ENCODE peak calls at places on chromosomes 7 and 10, in five cellular contexts. J, S, Z, A and R are unnamed samples.

GRCh38 chr7:43296306-43296705 is 183.9 kb downstream of the HECW1 start:
- DNase-seq in J (no peak), S (no peak), Z (no peak), A (no peak), R (no peak)

GRCh38 chr7:5278781-5279180 is 4.0 kb upstream of the SLC29A4 start:
- DNase-seq in J (no peak), S (no peak), Z (no peak), A (no peak), R (no peak)

GRCh38 chr7:96212474-96212873 is 109.4 kb downstream of the SLC25A13 start:
- DNase-seq in J (no peak), S (no peak), Z (no peak), A (no peak), R (no peak)

GRCh38 chr10:86359111-86359510 is 7.5 kb downstream of the GRID1 start:
- DNase-seq in J (no peak), S (no peak), Z (no peak), A (no peak), R (no peak)

GRCh38 chr7:41599760-41600159 is 103.1 kb downstream of the INHBA start:
- DNase-seq in J (no peak), S (no peak), Z (no peak), A (no peak), R (no peak)

GRCh38 chr7:17696422-17696821 is 243.9 kb downstream of the SNX13 start:
- DNase-seq in J (peak), S (no peak), Z (no peak), A (no peak), R (no peak)

GRCh38 chr7:29109815-29110385 is 36.4 kb downstream of the CPVL start:
- DNase-seq in J (no peak), S (no peak), Z (no peak), A (no peak), R (no peak)

GRCh38 chr7:3431306-3431705 is 130.3 kb downstream of the SDK1 start:
- DNase-seq in J (peak), S (no peak), Z (no peak), A (no peak), R (no peak)

GRCh38 chr10:130553846-130554245 is 417.7 kb downstream of the GLRX3 start:
- DNase-seq in J (no peak), S (no peak), Z (no peak), A (no peak), R (no peak)

GRCh38 chr10:25888627-25889026 is 45.4 kb upstream of the MYO3A start:
- DNase-seq in J (no peak), S (no peak), Z (no peak), A (no peak), R (no peak)

GRCh38 chr10:794382-794956 is 105.0 kb upstream of the DIP2C start:
- DNase-seq in J (peak), S (no peak), Z (no peak), A (no peak), R (no peak)

GRCh38 chr7:69605070-69605469 is 6.8 kb downstream of the AUTS2 start:
- DNase-seq in J (no peak), S (no peak), Z (no peak), A (no peak), R (no peak)

GRCh38 chr10:43114743-43115611 is 23.3 kb upstream of the CSGALNACT2 start:
- DNase-seq in J (no peak), S (no peak), Z (no peak), A (no peak), R (no peak)

GRCh38 chr7:51430480-51431086 is 114.0 kb upstream of the COBL start:
- DNase-seq in J (peak), S (no peak), Z (peak), A (peak), R (no peak)

GRCh38 chr7:132061931-132062330 is 505.5 kb upstream of the PODXL start:
- DNase-seq in J (no peak), S (no peak), Z (no peak), A (no peak), R (no peak)

GRCh38 chr7:123748171-123748733 is 551 bp downstream of the WASL start:
- DNase-seq in J (peak), S (peak), Z (peak), A (peak), R (peak)

GRCh38 chr10:94546058-94546595 is 539 bp downstream of the HELLS start:
- DNase-seq in J (peak), S (no peak), Z (no peak), A (no peak), R (no peak)

GRCh38 chr7:116167177-116167576 is 43.2 kb upstream of the TES start:
- DNase-seq in J (peak), S (no peak), Z (no peak), A (no peak), R (no peak)

GRCh38 chr10:86261933-86262665 is 104.5 kb downstream of the GRID1 start:
- DNase-seq in J (peak), S (no peak), Z (peak), A (no peak), R (peak)

GRCh38 chr7:124084024-124084423 is 51.2 kb upstream of the TMEM229A start:
- DNase-seq in J (no peak), S (no peak), Z (no peak), A (no peak), R (no peak)

GRCh38 chr7:47441796-47442744 is 139.8 kb downstream of the TNS3 start:
- DNase-seq in J (no peak), S (no peak), Z (no peak), A (no peak), R (no peak)

GRCh38 chr10:99276848-99277486 is 41.3 kb upstream of the HPSE2 start:
- DNase-seq in J (no peak), S (no peak), Z (no peak), A (no peak), R (no peak)

GRCh38 chr10:56745490-56745889 is 384.4 kb upstream of the ZWINT start:
- DNase-seq in J (no peak), S (no peak), Z (no peak), A (no peak), R (no peak)

GRCh38 chr10:91251430-91252056 is 31.1 kb downstream of the PCGF5 start:
- DNase-seq in J (peak), S (no peak), Z (peak), A (peak), R (peak)

GRCh38 chr7:21902240-21902639 is 43.5 kb downstream of the CDCA7L start:
- DNase-seq in J (no peak), S (no peak), Z (no peak), A (no peak), R (no peak)

GRCh38 chr10:28922127-28922526 is 244.8 kb downstream of the BAMBI start:
- DNase-seq in J (peak), S (no peak), Z (no peak), A (no peak), R (no peak)

GRCh38 chr7:44383566-44383965 is 58.2 kb upstream of the CAMK2B start:
- DNase-seq in J (peak), S (no peak), Z (no peak), A (peak), R (peak)